ENCODE peak calls at places on chromosomes 2 and 18, in seven cellular contexts. One of them, this sample, is unnamed.

GRCh38 chr18:448116-448515 is 52.4 kb downstream of the COLEC12 start:
- DNase-seq in NCI-H187: no peak
- DNase-seq in mucosa of gallbladder: no peak
- DNase-seq in CD8-positive, alpha-beta memory T cell: no peak
- DNase-seq in HT-29: no peak
- DNase-seq in ovary: no peak
- DNase-seq in PC-3: no peak
- DNase-seq in this sample: no peak

GRCh38 chr18:46069524-46069923 is 2.5 kb downstream of the PSTPIP2 start:
- DNase-seq in PC-3: peak
- DNase-seq in mucosa of gallbladder: no peak
- DNase-seq in HT-29: no peak
- DNase-seq in ovary: no peak
- DNase-seq in CD8-positive, alpha-beta memory T cell: no peak
- DNase-seq in NCI-H187: no peak
- DNase-seq in this sample: no peak

GRCh38 chr2:129812654-129813053 is 166.8 kb upstream of the RAB6C start:
- DNase-seq in NCI-H187: no peak
- DNase-seq in PC-3: no peak
- DNase-seq in CD8-positive, alpha-beta memory T cell: no peak
- DNase-seq in HT-29: no peak
- DNase-seq in ovary: no peak
- DNase-seq in mucosa of gallbladder: no peak
- DNase-seq in this sample: no peak

GRCh38 chr2:590214-591175 is 86.7 kb downstream of the TMEM18 start:
- DNase-seq in HT-29: no peak
- DNase-seq in mucosa of gallbladder: no peak
- DNase-seq in NCI-H187: no peak
- DNase-seq in CD8-positive, alpha-beta memory T cell: no peak
- DNase-seq in ovary: no peak
- DNase-seq in PC-3: no peak
- DNase-seq in this sample: no peak

GRCh38 chr2:101900375-101900774 is 91.4 kb upstream of the IL1R2 start:
- DNase-seq in HT-29: no peak
- DNase-seq in NCI-H187: no peak
- DNase-seq in ovary: no peak
- DNase-seq in PC-3: peak
- DNase-seq in CD8-positive, alpha-beta memory T cell: no peak
- DNase-seq in mucosa of gallbladder: no peak
- DNase-seq in this sample: no peak

GRCh38 chr2:20614201-20615045 is 36.5 kb downstream of the HS1BP3 start:
- DNase-seq in ovary: peak
- DNase-seq in mucosa of gallbladder: peak
- DNase-seq in NCI-H187: no peak
- DNase-seq in PC-3: peak
- DNase-seq in HT-29: peak
- DNase-seq in CD8-positive, alpha-beta memory T cell: no peak
- DNase-seq in this sample: peak

GRCh38 chr2:20229322-20230201 is 4.6 kb upstream of the SDC1 start:
- DNase-seq in ovary: no peak
- DNase-seq in mucosa of gallbladder: no peak
- DNase-seq in PC-3: no peak
- DNase-seq in HT-29: no peak
- DNase-seq in CD8-positive, alpha-beta memory T cell: no peak
- DNase-seq in NCI-H187: no peak
- DNase-seq in this sample: no peak

GRCh38 chr2:232310189-232310588 is 68.4 kb upstream of the ALPP start:
- DNase-seq in HT-29: no peak
- DNase-seq in mucosa of gallbladder: no peak
- DNase-seq in PC-3: no peak
- DNase-seq in CD8-positive, alpha-beta memory T cell: no peak
- DNase-seq in NCI-H187: no peak
- DNase-seq in ovary: no peak
- DNase-seq in this sample: no peak

GRCh38 chr2:62856228-62857040 is 150.9 kb downstream of the EHBP1 start:
- DNase-seq in HT-29: no peak
- DNase-seq in mucosa of gallbladder: no peak
- DNase-seq in ovary: no peak
- DNase-seq in PC-3: no peak
- DNase-seq in CD8-positive, alpha-beta memory T cell: no peak
- DNase-seq in NCI-H187: no peak
- DNase-seq in this sample: peak

GRCh38 chr18:77063256-77063655 is 69.3 kb downstream of the MBP start:
- DNase-seq in ovary: no peak
- DNase-seq in NCI-H187: no peak
- DNase-seq in HT-29: no peak
- DNase-seq in CD8-positive, alpha-beta memory T cell: peak
- DNase-seq in mucosa of gallbladder: no peak
- DNase-seq in PC-3: peak
- DNase-seq in this sample: no peak

GRCh38 chr2:42200534-42201227 is 31.5 kb downstream of the EML4 start:
- DNase-seq in HT-29: no peak
- DNase-seq in ovary: no peak
- DNase-seq in PC-3: no peak
- DNase-seq in CD8-positive, alpha-beta memory T cell: no peak
- DNase-seq in NCI-H187: no peak
- DNase-seq in mucosa of gallbladder: no peak
- DNase-seq in this sample: no peak

GRCh38 chr2:46669996-46670793 is 190.8 kb downstream of the TMEM247 start:
- DNase-seq in NCI-H187: no peak
- DNase-seq in CD8-positive, alpha-beta memory T cell: no peak
- DNase-seq in HT-29: no peak
- DNase-seq in PC-3: peak
- DNase-seq in ovary: no peak
- DNase-seq in mucosa of gallbladder: no peak
- DNase-seq in this sample: no peak